ENCODE peak calls at places on chromosomes 16 and 17, in five cellular contexts. G, U, V, O and N are unnamed samples.

GRCh38 chr16:4337540-4338088 is 13.5 kb downstream of the PAM16 start:
- DNase-seq in V (no peak), O (no peak), U (no peak), G (no peak), N (no peak)

GRCh38 chr16:22347100-22347820 is 27.2 kb downstream of the CDR2 start:
- DNase-seq in U (no peak), V (no peak), O (no peak), G (no peak), N (no peak)

GRCh38 chr16:66304151-66304550 is 62.3 kb upstream of the CDH5 start:
- DNase-seq in G (no peak), O (no peak), U (no peak), V (no peak), N (no peak)

GRCh38 chr17:40345161-40346034 is 19.1 kb downstream of the GJD3 start:
- DNase-seq in O (peak), U (no peak), V (peak), G (peak), N (no peak)

GRCh38 chr16:14485811-14486519 is 144.1 kb downstream of the PARN start:
- DNase-seq in V (no peak), O (no peak), U (no peak), G (no peak), N (no peak)

GRCh38 chr16:81693467-81694303 is 85.4 kb upstream of the PLCG2 start:
- DNase-seq in V (no peak), G (no peak), U (no peak), O (no peak), N (no peak)

GRCh38 chr16:22847100-22847499 is 33.1 kb downstream of the HS3ST2 start:
- DNase-seq in G (no peak), O (no peak), V (no peak), U (no peak), N (no peak)

GRCh38 chr16:4051591-4051990 is 64.7 kb downstream of the ADCY9 start:
- DNase-seq in O (no peak), U (no peak), G (no peak), V (no peak), N (no peak)

GRCh38 chr17:73210002-73210678 is 17.3 kb downstream of the COG1 start:
- DNase-seq in O (no peak), G (peak), U (no peak), V (peak), N (no peak)

GRCh38 chr16:21250072-21250923 is 16.8 kb downstream of the ANKS4B start:
- DNase-seq in G (no peak), U (no peak), V (no peak), O (no peak), N (no peak)

GRCh38 chr17:79033046-79033616 is 9.2 kb downstream of the C1QTNF1 start:
- DNase-seq in O (no peak), V (no peak), G (no peak), U (no peak), N (no peak)

GRCh38 chr17:74831442-74832146 is 28.1 kb downstream of the GRIN2C start:
- DNase-seq in G (peak), O (no peak), U (no peak), V (no peak), N (no peak)

GRCh38 chr17:12457493-12457892 is 208.2 kb upstream of the MYOCD start:
- DNase-seq in G (no peak), U (no peak), O (no peak), V (no peak), N (no peak)

GRCh38 chr17:45646288-45646988 is 137.7 kb upstream of the CRHR1 start:
- DNase-seq in O (peak), U (no peak), G (no peak), V (no peak), N (peak)
- TF ChIP-seq GABPA in O (no peak), U (no peak), G (no peak), V (no peak), N (no peak)

GRCh38 chr16:84069540-84069939 is 26.9 kb upstream of the SLC38A8 start:
- DNase-seq in V (no peak), G (no peak), U (no peak), O (no peak), N (peak)
- TF ChIP-seq REST in V (no peak), G (no peak), U (no peak), O (no peak), N (no peak)

GRCh38 chr17:6755281-6755680 is 565 bp upstream of the XAF1 start:
- DNase-seq in U (no peak), G (peak), V (no peak), O (no peak), N (no peak)
- TF ChIP-seq GABPA in U (no peak), G (no peak), V (no peak), O (no peak), N (no peak)

GRCh38 chr16:86299882-86300490 is 210.3 kb upstream of the FOXF1 start:
- DNase-seq in O (no peak), U (no peak), V (no peak), G (no peak), N (no peak)
- TF ChIP-seq REST in O (no peak), U (no peak), V (no peak), G (no peak), N (no peak)

DNA sequence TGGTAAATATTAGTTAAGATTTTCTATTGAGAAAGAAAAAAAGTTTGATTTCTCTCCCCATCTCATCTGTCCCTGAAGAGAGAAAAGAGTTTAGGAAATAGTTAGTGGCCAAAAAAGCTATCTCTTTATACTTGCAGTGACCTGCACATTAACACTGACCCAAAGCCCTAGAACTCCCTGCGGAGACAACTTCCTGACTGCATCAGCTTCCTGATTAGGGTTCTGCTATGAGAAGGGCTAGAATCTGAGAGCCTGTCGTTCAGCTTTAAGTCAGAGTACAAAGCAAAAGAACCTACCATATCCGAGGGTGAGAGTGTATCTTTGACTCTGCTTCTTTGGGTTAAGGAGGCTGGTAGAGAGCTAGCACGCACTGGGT is 24.7 kb downstream of the LIMD2 start:
- DNase-seq in O (no peak), U (no peak), V (peak), G (peak), N (no peak)
- TF ChIP-seq GABPA in O (no peak), U (no peak), V (no peak), G (no peak), N (no peak)

DNA sequence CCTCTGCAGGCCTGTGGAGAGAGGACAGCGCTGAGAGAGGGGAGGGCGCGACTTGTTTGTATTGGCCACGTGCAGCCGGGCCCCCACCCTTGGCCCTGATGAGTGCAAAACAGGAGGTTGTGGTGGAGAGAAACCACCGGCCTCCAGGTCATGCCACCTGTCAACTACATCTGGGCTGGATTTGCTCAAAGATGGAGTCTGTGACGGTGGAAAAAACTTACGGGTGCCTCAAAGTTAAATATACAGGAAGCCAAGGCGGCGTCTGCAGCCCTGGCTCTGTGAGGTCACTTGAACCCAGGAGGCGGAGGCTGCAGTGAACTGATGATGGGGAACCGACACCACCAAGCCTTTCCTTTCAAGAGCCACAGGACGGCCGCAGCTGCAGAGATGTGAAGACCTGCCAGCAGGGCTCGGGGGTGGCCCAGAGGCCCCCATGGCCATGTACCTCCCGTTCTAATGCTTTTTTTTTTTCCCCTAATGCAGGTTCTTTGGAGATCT is 15.6 kb downstream of the C16orf74 start:
- DNase-seq in G (no peak), V (no peak), U (peak), O (no peak), N (peak)
- TF ChIP-seq REST in G (no peak), V (no peak), U (no peak), O (no peak), N (no peak)

GRCh38 chr17:39200957-39201510 is 951 bp downstream of the RPL19 start:
- DNase-seq in V (peak), O (no peak), U (no peak), G (no peak), N (no peak)
- TF ChIP-seq GABPA in V (no peak), O (no peak), U (no peak), G (no peak), N (no peak)